ENCODE peak calls at places on chromosomes 4 and X, in seven cellular contexts. T is endothelial cell of umbilical vein, A is sigmoid colon, C is transverse colon, S is upper lobe of left lung, H is A549, Y is mammary epithelial cell. F is an unnamed sample.

GRCh38 chr4:176209535-176209934 is 14.2 kb upstream of the SPATA4 start:
- DNase-seq in T (no peak), A (no peak), C (no peak), S (no peak), H (no peak), Y (no peak), F (no peak)

GRCh38 chr4:79050521-79050880 is 111.3 kb upstream of the PAQR3 start:
- DNase-seq in T (no peak), A (no peak), C (no peak), S (no peak), H (no peak), Y (no peak), F (no peak)

GRCh38 chr4:72525938-72526337 is 43.1 kb downstream of the ADAMTS3 start:
- DNase-seq in T (peak; percentile 86), A (no peak), C (no peak), S (peak; percentile 57), H (no peak), Y (peak; percentile 11), F (no peak)

GRCh38 chr4:138175337-138175794 is 66.8 kb downstream of the SLC7A11 start:
- DNase-seq in T (peak; percentile 55), A (no peak), C (peak; percentile 19), S (no peak), H (no peak), Y (no peak), F (no peak)

GRCh38 chr4:141826260-141826659 is 189.9 kb downstream of the IL15 start:
- DNase-seq in T (peak; percentile 45), A (no peak), C (no peak), S (no peak), H (no peak), Y (no peak), F (no peak)

GRCh38 chr4:11589676-11590075 is 161.0 kb upstream of the HS3ST1 start:
- DNase-seq in T (peak; percentile 50), A (no peak), C (no peak), S (no peak), H (no peak), Y (peak; percentile 51), F (no peak)

GRCh38 chrX:119942173-119942819 is 1.3 kb downstream of the NKAP start:
- DNase-seq in T (no peak), A (no peak), C (no peak), S (no peak), H (no peak), Y (no peak), F (no peak)

GRCh38 chrX:36908801-36909403 is 99.3 kb upstream of the FAM47C start:
- DNase-seq in T (peak; percentile 19), A (no peak), C (no peak), S (no peak), H (peak; percentile 7), Y (peak; percentile 32), F (no peak)

GRCh38 chrX:19728083-19728648 is 159.2 kb downstream of the SH3KBP1 start:
- DNase-seq in T (no peak), A (no peak), C (no peak), S (no peak), H (no peak), Y (peak; percentile 64), F (no peak)

GRCh38 chr4:113145519-113146291 is 96.3 kb downstream of the ANK2 start:
- DNase-seq in T (no peak), A (no peak), C (no peak), S (no peak), H (no peak), Y (no peak), F (peak; percentile 73)

GRCh38 chr4:128286474-128287158 is 997 bp downstream of the PGRMC2 start:
- DNase-seq in T (peak; percentile 71), A (no peak), C (no peak), S (no peak), H (peak; percentile 49), Y (peak; percentile 58), F (no peak)

GRCh38 chrX:120145295-120145925 is 13.0 kb upstream of the RHOXF2 start:
- DNase-seq in T (no peak), A (no peak), C (no peak), S (no peak), H (no peak), Y (no peak), F (no peak)

GRCh38 chrX:43176686-43177085 is 398.7 kb upstream of the PPP1R2C start:
- DNase-seq in T (no peak), A (no peak), C (no peak), S (no peak), H (no peak), Y (peak; percentile 19), F (no peak)

GRCh38 chrX:128436397-128437103 is 384.3 kb upstream of the ACTRT1 start:
- DNase-seq in T (peak; percentile 0), A (no peak), C (no peak), S (no peak), H (no peak), Y (no peak), F (no peak)

GRCh38 chrX:106331606-106332005 is 163.5 kb downstream of the PWWP3B start:
- DNase-seq in T (no peak), A (no peak), C (no peak), S (no peak), H (no peak), Y (no peak), F (no peak)

GRCh38 chr4:73764513-73764912 is 24.1 kb downstream of the CXCL8 start:
- DNase-seq in T (no peak), A (no peak), C (no peak), S (no peak), H (no peak), Y (peak; percentile 69), F (no peak)

GRCh38 chr4:66687393-66687971 is 857.8 kb downstream of the CENPC start:
- DNase-seq in T (no peak), A (no peak), C (no peak), S (no peak), H (no peak), Y (no peak), F (no peak)

GRCh38 chr4:40193578-40193977 is 3.3 kb upstream of the RHOH start:
- DNase-seq in T (no peak), A (no peak), C (no peak), S (no peak), H (no peak), Y (no peak), F (no peak)
- H3K27ac ChIP-seq in T (no peak overlapping the region), A (no peak overlapping the region), C (peak overlapping the region; percentile 82), S (peak overlapping the region; percentile 69), H (peak overlapping the region; percentile 82), Y (no peak overlapping the region), F (no peak overlapping the region)

DNA sequence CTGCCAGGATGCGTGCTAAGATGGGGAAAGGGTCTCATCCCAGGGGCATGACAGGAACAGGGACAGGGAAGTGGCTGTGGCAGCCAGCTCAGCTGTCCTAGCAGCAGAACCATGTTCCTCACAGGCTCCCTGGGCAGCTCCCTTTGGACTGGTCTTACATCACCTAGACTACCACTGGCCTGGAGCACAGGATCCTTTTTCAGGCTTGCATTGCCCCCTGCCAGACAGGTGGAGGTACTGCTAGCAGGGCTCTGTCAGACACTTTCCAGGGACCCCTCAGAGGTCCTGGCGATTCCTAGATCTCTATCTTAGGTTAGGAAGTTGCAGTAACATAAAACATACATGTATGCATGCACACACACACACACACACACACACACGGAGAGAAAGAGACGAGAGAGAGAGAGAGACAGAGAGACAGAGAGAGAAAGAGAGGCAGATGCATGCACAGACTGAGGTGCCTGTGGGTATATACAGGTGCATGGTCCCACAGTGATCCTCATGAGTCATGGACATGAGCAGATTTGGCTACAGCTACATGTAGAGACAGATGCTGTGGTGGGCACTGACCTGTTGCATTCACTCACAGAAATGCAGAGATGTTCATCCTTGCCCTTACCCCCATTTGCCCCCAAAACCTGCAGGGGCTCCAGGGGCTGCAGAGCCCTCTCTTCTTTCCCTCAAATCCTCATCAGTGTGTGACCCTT is 63.6 kb downstream of the STARD8 start:
- DNase-seq in T (peak; percentile 32), A (peak; percentile 77), C (no peak), S (peak; percentile 41), H (peak; percentile 73), Y (peak; percentile 25), F (no peak)
- TF ChIP-seq CTCF in T (peak; percentile 45), A (peak; percentile 19), C (peak; percentile 38), S (peak; percentile 49), H (peak; percentile 54), Y (peak; percentile 61), F (no peak)

DNA sequence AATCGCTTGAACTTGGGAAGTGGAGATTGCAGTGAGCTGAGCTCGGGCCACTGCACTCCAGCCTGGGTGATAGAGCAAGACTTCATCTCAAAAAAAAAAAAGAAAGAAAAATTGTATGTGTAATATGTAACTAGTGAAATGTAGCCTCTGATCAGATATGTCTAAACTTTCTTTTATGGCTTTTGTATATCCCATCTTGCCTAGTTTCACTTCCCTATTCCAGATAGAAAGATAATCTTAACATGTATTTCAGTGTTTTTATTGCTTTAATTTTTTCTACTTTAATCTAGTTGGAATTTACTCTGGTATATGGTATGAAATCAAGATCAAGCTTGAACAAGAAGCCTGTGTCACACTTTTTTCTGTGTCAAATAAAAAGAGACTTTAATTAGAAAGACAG is 1.9 kb upstream of the ZNF41 start:
- DNase-seq in T (no peak), A (peak; percentile 11), C (no peak), S (no peak), H (no peak), Y (no peak), F (no peak)
- H3K4me3 ChIP-seq in T (no peak overlapping the region), A (no peak overlapping the region), C (peak overlapping the region; percentile 20), S (no peak overlapping the region), H (no peak overlapping the region), Y (peak overlapping the region; percentile 62), F (no peak overlapping the region)

GRCh38 chr4:184806711-184807110 is 19.1 kb downstream of the ACSL1 start:
- DNase-seq in T (no peak), A (no peak), C (no peak), S (no peak), H (no peak), Y (no peak), F (no peak)

GRCh38 chr4:184806246-184806550 is 19.6 kb downstream of the ACSL1 start:
- DNase-seq in T (no peak), A (no peak), C (no peak), S (peak; percentile 30), H (no peak), Y (no peak), F (no peak)

GRCh38 chr4:184807261-184807660 is 18.5 kb downstream of the ACSL1 start:
- DNase-seq in T (no peak), A (no peak), C (no peak), S (peak; percentile 72), H (no peak), Y (no peak), F (no peak)

GRCh38 chr4:184804621-184805020 is 21.1 kb downstream of the ACSL1 start:
- DNase-seq in T (no peak), A (no peak), C (no peak), S (no peak), H (no peak), Y (no peak), F (no peak)

DNA sequence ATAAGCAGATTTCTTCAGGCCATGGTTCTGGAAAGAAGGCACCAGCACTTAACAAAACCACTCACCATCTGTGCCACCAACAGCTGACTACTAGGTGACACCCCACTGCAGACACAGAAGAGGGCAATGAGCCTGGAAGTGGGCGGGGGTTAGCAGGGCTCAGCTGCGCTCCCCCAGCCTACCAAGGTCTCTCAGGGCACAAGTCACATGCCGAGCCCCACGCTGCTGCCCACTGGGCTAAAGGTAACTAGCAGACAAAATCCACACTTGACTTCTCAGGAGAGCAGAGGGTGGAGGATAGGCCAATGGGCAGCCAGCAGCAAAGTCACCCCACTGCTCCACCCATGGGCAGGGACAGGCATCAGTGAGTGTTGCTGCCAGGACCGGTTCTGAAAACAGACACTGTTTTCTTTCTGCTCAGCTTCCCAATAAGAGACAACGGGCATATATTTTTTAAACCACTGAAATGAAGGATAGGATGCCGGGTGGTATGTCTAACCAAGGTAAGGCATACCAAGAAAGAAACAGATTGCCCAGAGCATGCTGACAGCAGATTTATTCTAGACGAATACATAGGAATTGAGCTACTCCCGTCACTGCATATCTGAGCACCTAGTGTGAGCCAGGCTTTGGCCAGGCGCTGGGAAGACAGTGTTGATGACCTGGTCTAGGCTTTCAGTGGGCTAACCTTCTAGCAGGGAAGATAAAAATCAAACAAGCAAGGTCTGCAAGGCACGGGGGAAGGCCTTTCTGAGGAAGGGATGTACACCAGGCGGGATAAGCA is 20.1 kb downstream of the ACSL1 start:
- DNase-seq in T (no peak), A (no peak), C (peak; percentile 44), S (peak; percentile 94), H (no peak), Y (no peak), F (no peak)
- H3K27ac ChIP-seq in T (no peak overlapping the region), A (no peak overlapping the region), C (no peak overlapping the region), S (peak overlapping the region; percentile 85), H (peak overlapping the region; percentile 45), Y (no peak overlapping the region), F (peak overlapping the region; percentile 28)